ENCODE peak calls at places on chromosomes 1 and 21, in five cellular contexts. One of them, this sample, is unnamed.

GRCh38 chr1:28506907-28507246 is 1.0 kb downstream of the RCC1 start:
- DNase-seq in stomach: no peak
- DNase-seq in A549: no peak
- DNase-seq in H1: no peak
- DNase-seq in transverse colon: no peak
- DNase-seq in this sample: no peak

GRCh38 chr1:109371271-109371739 is 26.4 kb downstream of the SORT1 start:
- DNase-seq in stomach: no peak
- DNase-seq in A549: no peak
- DNase-seq in H1: no peak
- DNase-seq in transverse colon: no peak
- DNase-seq in this sample: no peak

GRCh38 chr1:244878681-244879080 is 14.3 kb upstream of the HNRNPU start:
- DNase-seq in stomach: peak
- DNase-seq in A549: no peak
- DNase-seq in H1: no peak
- DNase-seq in transverse colon: no peak
- DNase-seq in this sample: no peak

GRCh38 chr1:172482044-172482443 is 38.2 kb upstream of the PIGC start:
- DNase-seq in stomach: no peak
- DNase-seq in A549: no peak
- DNase-seq in H1: no peak
- DNase-seq in transverse colon: no peak
- DNase-seq in this sample: no peak

GRCh38 chr1:200443860-200444259 is 34.0 kb upstream of the ZNF281 start:
- DNase-seq in stomach: no peak
- DNase-seq in A549: no peak
- DNase-seq in H1: no peak
- DNase-seq in transverse colon: no peak
- DNase-seq in this sample: no peak

GRCh38 chr1:35832515-35832914 is 24.7 kb downstream of the AGO4 start:
- DNase-seq in stomach: no peak
- DNase-seq in A549: no peak
- DNase-seq in H1: no peak
- DNase-seq in transverse colon: no peak
- DNase-seq in this sample: no peak

GRCh38 chr1:107140703-107141490 is at the start of gene NTNG1:
- DNase-seq in stomach: no peak
- DNase-seq in A549: no peak
- DNase-seq in H1: no peak
- DNase-seq in transverse colon: no peak
- DNase-seq in this sample: no peak

GRCh38 chr1:41620365-41621169 is 136.1 kb upstream of the EDN2 start:
- DNase-seq in stomach: no peak
- DNase-seq in A549: no peak
- DNase-seq in H1: no peak
- DNase-seq in transverse colon: no peak
- DNase-seq in this sample: no peak

GRCh38 chr1:61318319-61319125 is 236.2 kb downstream of the NFIA start:
- DNase-seq in stomach: no peak
- DNase-seq in A549: no peak
- DNase-seq in H1: no peak
- DNase-seq in transverse colon: peak
- DNase-seq in this sample: no peak

GRCh38 chr1:203271018-203271743 is 34.1 kb upstream of the BTG2 start:
- DNase-seq in stomach: peak
- DNase-seq in A549: peak
- DNase-seq in H1: no peak
- DNase-seq in transverse colon: peak
- DNase-seq in this sample: peak

GRCh38 chr1:41902125-41902524 is 16.6 kb downstream of the HIVEP3 start:
- DNase-seq in stomach: no peak
- DNase-seq in A549: no peak
- DNase-seq in H1: peak
- DNase-seq in transverse colon: no peak
- DNase-seq in this sample: no peak

GRCh38 chr1:36576118-36576517 is 93.4 kb upstream of the CSF3R start:
- DNase-seq in stomach: peak
- DNase-seq in A549: peak
- DNase-seq in H1: peak
- DNase-seq in transverse colon: peak
- DNase-seq in this sample: no peak

GRCh38 chr1:228463559-228464455 is 23.4 kb upstream of the RNF187 start:
- DNase-seq in stomach: peak
- DNase-seq in A549: peak
- DNase-seq in H1: no peak
- DNase-seq in transverse colon: peak
- DNase-seq in this sample: peak

GRCh38 chr1:917466-918091 is 6.1 kb upstream of the SAMD11 start:
- DNase-seq in stomach: no peak
- DNase-seq in A549: no peak
- DNase-seq in H1: no peak
- DNase-seq in transverse colon: no peak
- DNase-seq in this sample: no peak

GRCh38 chr1:67336783-67337182 is 29.1 kb downstream of the IL12RB2 start:
- DNase-seq in stomach: no peak
- DNase-seq in A549: no peak
- DNase-seq in H1: no peak
- DNase-seq in transverse colon: peak
- DNase-seq in this sample: no peak

GRCh38 chr1:218156602-218157001 is 128.5 kb upstream of the RRP15 start:
- DNase-seq in stomach: no peak
- DNase-seq in A549: no peak
- DNase-seq in H1: peak
- DNase-seq in transverse colon: peak
- DNase-seq in this sample: peak

GRCh38 chr21:45104560-45104959 is 30.2 kb downstream of the ADARB1 start:
- DNase-seq in stomach: peak
- DNase-seq in A549: no peak
- DNase-seq in H1: no peak
- DNase-seq in transverse colon: peak
- DNase-seq in this sample: no peak

GRCh38 chr21:42421018-42421793 is 17.5 kb downstream of the UBASH3A start:
- DNase-seq in stomach: no peak
- DNase-seq in A549: no peak
- DNase-seq in H1: no peak
- DNase-seq in transverse colon: peak
- DNase-seq in this sample: no peak

GRCh38 chr1:182301467-182302198 is 90.0 kb downstream of the GLUL start:
- DNase-seq in stomach: peak
- DNase-seq in A549: no peak
- DNase-seq in H1: no peak
- DNase-seq in transverse colon: peak
- DNase-seq in this sample: peak

GRCh38 chr1:41758904-41759548 is 159.7 kb downstream of the HIVEP3 start:
- DNase-seq in stomach: no peak
- DNase-seq in A549: no peak
- DNase-seq in H1: no peak
- DNase-seq in transverse colon: no peak
- DNase-seq in this sample: no peak

GRCh38 chr1:13593511-13594131 is 10.0 kb downstream of the PDPN start:
- DNase-seq in stomach: peak
- DNase-seq in A549: no peak
- DNase-seq in H1: no peak
- DNase-seq in transverse colon: peak
- DNase-seq in this sample: no peak

GRCh38 chr1:51168266-51168845 is 66.3 kb downstream of the C1orf185 start:
- DNase-seq in stomach: no peak
- DNase-seq in A549: no peak
- DNase-seq in H1: no peak
- DNase-seq in transverse colon: no peak
- DNase-seq in this sample: no peak

GRCh38 chr1:52125727-52126359 is 16.0 kb upstream of the ZFYVE9 start:
- DNase-seq in stomach: no peak
- DNase-seq in A549: no peak
- DNase-seq in H1: no peak
- DNase-seq in transverse colon: no peak
- DNase-seq in this sample: no peak

GRCh38 chr1:42929434-42930177 is 29.1 kb downstream of the SLC2A1 start:
- DNase-seq in stomach: no peak
- DNase-seq in A549: no peak
- DNase-seq in H1: no peak
- DNase-seq in transverse colon: no peak
- DNase-seq in this sample: no peak

GRCh38 chr21:42474043-42474831 is 21.8 kb downstream of the RSPH1 start:
- DNase-seq in stomach: peak
- DNase-seq in A549: peak
- DNase-seq in H1: no peak
- DNase-seq in transverse colon: peak
- DNase-seq in this sample: peak

GRCh38 chr1:9910425-9911178 is 533 bp upstream of the CTNNBIP1 start:
- DNase-seq in stomach: peak
- DNase-seq in A549: peak
- DNase-seq in H1: peak
- DNase-seq in transverse colon: peak
- DNase-seq in this sample: peak

GRCh38 chr1:9908846-9909221 is 1.2 kb downstream of the CTNNBIP1 start:
- DNase-seq in stomach: no peak
- DNase-seq in A549: no peak
- DNase-seq in H1: no peak
- DNase-seq in transverse colon: no peak
- DNase-seq in this sample: no peak

GRCh38 chr1:9909222-9910046 is 635 bp downstream of the CTNNBIP1 start:
- DNase-seq in stomach: peak
- DNase-seq in A549: no peak
- DNase-seq in H1: no peak
- DNase-seq in transverse colon: peak
- DNase-seq in this sample: no peak

GRCh38 chr1:9912264-9912936 is 2.3 kb upstream of the CTNNBIP1 start:
- DNase-seq in stomach: no peak
- DNase-seq in A549: no peak
- DNase-seq in H1: no peak
- DNase-seq in transverse colon: peak
- DNase-seq in this sample: no peak

GRCh38 chr1:9910080-9910424 is at the start of gene CTNNBIP1:
- DNase-seq in stomach: no peak
- DNase-seq in A549: peak
- DNase-seq in H1: no peak
- DNase-seq in transverse colon: no peak
- DNase-seq in this sample: no peak
- TF ChIP-seq POLR2A in stomach: no peak
- TF ChIP-seq POLR2A in A549: peak
- TF ChIP-seq POLR2A in H1: no peak
- TF ChIP-seq POLR2A in transverse colon: no peak
- TF ChIP-seq POLR2A in this sample: peak

DNA sequence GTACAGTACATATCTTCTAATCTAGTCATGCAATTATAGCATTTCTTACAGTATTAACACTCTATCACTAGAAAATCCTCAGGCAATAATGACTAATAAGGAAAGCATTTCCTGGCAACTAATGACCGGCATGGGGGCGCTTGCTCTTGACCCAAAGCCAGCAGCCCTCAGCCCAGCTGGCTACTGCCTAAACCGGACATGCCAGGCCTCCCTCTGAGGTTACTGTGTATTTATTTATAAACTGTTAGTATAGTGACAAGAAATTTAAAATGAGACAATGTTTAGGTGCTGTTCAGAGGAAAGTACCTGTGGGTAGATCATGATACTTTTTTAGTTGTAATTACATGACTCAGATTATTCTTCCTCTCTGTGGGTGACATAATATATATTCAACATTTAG is 633.9 kb downstream of the PTPRC start:
- DNase-seq in stomach: peak
- DNase-seq in A549: peak
- DNase-seq in H1: peak
- DNase-seq in transverse colon: no peak
- DNase-seq in this sample: no peak
- TF ChIP-seq EP300 in stomach: no peak
- TF ChIP-seq EP300 in A549: no peak
- TF ChIP-seq EP300 in H1: no peak
- TF ChIP-seq EP300 in transverse colon: no peak
- TF ChIP-seq EP300 in this sample: no peak

DNA sequence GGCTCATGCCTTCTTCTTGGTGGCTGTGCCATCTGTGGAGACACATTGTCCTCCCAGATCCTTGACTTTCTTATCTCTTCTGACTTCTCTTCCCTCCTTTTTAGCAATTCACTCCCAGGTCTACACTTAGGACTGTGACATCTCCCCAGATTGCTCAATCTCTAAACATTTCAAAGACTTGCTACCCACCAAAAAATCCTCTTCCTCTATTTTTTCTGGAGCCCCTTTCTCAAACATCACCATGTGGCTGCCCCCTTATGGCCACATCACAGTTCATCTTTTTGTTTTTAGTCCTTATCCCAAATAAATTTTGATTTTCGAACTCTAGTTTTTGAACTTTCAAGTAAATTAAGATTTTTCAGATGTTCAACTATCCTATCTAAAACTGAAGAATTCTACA is 148.6 kb upstream of the HOOK1 start:
- DNase-seq in stomach: no peak
- DNase-seq in A549: no peak
- DNase-seq in H1: no peak
- DNase-seq in transverse colon: no peak
- DNase-seq in this sample: no peak
- TF ChIP-seq CTCF in stomach: no peak
- TF ChIP-seq CTCF in A549: no peak
- TF ChIP-seq CTCF in H1: no peak
- TF ChIP-seq CTCF in transverse colon: no peak
- TF ChIP-seq CTCF in this sample: no peak

GRCh38 chr21:33430858-33431257 is 27.6 kb downstream of the IFNGR2 start:
- DNase-seq in stomach: no peak
- DNase-seq in A549: no peak
- DNase-seq in H1: no peak
- DNase-seq in transverse colon: no peak
- DNase-seq in this sample: no peak

GRCh38 chr21:33428669-33429068 is 25.5 kb downstream of the IFNGR2 start:
- DNase-seq in stomach: no peak
- DNase-seq in A549: no peak
- DNase-seq in H1: no peak
- DNase-seq in transverse colon: no peak
- DNase-seq in this sample: no peak

GRCh38 chr21:33425825-33426224 is 22.6 kb downstream of the IFNGR2 start:
- DNase-seq in stomach: no peak
- DNase-seq in A549: no peak
- DNase-seq in H1: no peak
- DNase-seq in transverse colon: no peak
- DNase-seq in this sample: no peak

GRCh38 chr21:33424214-33424613 is 21.0 kb downstream of the IFNGR2 start:
- DNase-seq in stomach: no peak
- DNase-seq in A549: no peak
- DNase-seq in H1: no peak
- DNase-seq in transverse colon: no peak
- DNase-seq in this sample: no peak

DNA sequence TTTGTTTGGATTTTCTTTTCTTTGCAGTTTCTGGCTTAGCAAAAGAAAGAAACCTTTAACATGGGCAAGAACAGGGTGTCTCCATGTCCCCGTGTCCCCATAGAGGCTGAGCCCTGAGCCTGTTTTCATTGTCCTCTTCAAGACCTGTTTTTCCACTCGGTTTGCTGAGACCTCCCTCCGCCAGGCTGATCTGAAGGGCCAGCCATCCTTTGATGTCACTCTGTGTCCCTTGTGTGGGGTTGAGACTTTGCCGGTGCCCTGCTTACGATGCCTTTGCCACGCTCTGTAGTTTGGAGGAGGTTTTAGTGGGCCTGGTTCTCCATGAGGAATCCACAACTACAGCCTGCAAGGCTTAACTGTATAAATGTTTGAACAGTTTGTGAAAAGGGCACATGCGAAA is 23.8 kb downstream of the IFNGR2 start:
- DNase-seq in stomach: no peak
- DNase-seq in A549: no peak
- DNase-seq in H1: no peak
- DNase-seq in transverse colon: no peak
- DNase-seq in this sample: no peak
- TF ChIP-seq POLR2A in stomach: no peak
- TF ChIP-seq POLR2A in A549: no peak
- TF ChIP-seq POLR2A in H1: no peak
- TF ChIP-seq POLR2A in transverse colon: no peak
- TF ChIP-seq POLR2A in this sample: no peak

This sample was measured in upper lobe of left lung.